ENCODE peak calls at places on chromosomes 13 and 19, in four cellular contexts. K is endodermal cell, A is caudate nucleus, E is heart left ventricle. V is an unnamed sample.
A peak's percentile ranks its signal among the peaks of the same experiment; 100 is the strongest.

GRCh38 chr19:3135961-3136683 is at the start of gene GNA15:
- DNase-seq in K (peak; percentile 44), A (no peak), E (no peak), V (no peak)

GRCh38 chr13:98848736-98849135 is 96.3 kb upstream of the SLC15A1 start:
- DNase-seq in K (no peak), A (no peak), E (no peak), V (no peak)

GRCh38 chr19:18603255-18603957 is 3.2 kb downstream of the CRLF1 start:
- DNase-seq in K (peak; percentile 81), A (no peak), E (no peak), V (peak; percentile 75)

GRCh38 chr19:57280913-57281425 is 684 bp downstream of the ZNF460 start:
- DNase-seq in K (no peak), A (no peak), E (peak; percentile 11), V (no peak)

GRCh38 chr19:33350538-33351309 is 22.8 kb upstream of the CEBPG start:
- DNase-seq in K (no peak), A (no peak), E (no peak), V (no peak)

GRCh38 chr19:15251749-15252397 is 19.6 kb upstream of the EPHX3 start:
- DNase-seq in K (peak; percentile 93), A (no peak), E (peak; percentile 86), V (peak; percentile 88)

GRCh38 chr19:31974941-31975340 is 370.5 kb upstream of the ZNF507 start:
- DNase-seq in K (peak; percentile 6), A (no peak), E (no peak), V (no peak)

GRCh38 chr13:50208826-50209335 is 193.6 kb downstream of the KCNRG start:
- DNase-seq in K (peak; percentile 86), A (no peak), E (peak; percentile 55), V (peak; percentile 42)

GRCh38 chr19:17076539-17076919 is 952 bp downstream of the MYO9B start:
- DNase-seq in K (peak; percentile 62), A (no peak), E (no peak), V (peak; percentile 29)

GRCh38 chr13:57123660-57124059 is 17.1 kb upstream of the PRR20A start:
- DNase-seq in K (no peak), A (no peak), E (peak; percentile 68), V (no peak)

GRCh38 chr19:45952691-45953505 is 20.8 kb downstream of the NOVA2 start:
- DNase-seq in K (peak; percentile 97), A (peak; percentile 12), E (peak; percentile 42), V (peak; percentile 96)

GRCh38 chr19:1813837-1814217 is 1.8 kb upstream of the ATP8B3 start:
- DNase-seq in K (no peak), A (no peak), E (no peak), V (no peak)